ENCODE peak calls at places on chromosomes 2 and 18, in eight cellular contexts. One of them, this sample, is unnamed.

GRCh38 chr18:32431753-32432152 is 38.9 kb downstream of the GAREM1 start:
- DNase-seq in body of pancreas: no peak
- DNase-seq in heart left ventricle: no peak
- DNase-seq in tibial nerve: no peak
- DNase-seq in lower leg skin: no peak
- DNase-seq in uterus: no peak
- DNase-seq in A549: no peak
- DNase-seq in K562: no peak
- DNase-seq in this sample: no peak

GRCh38 chr2:221034973-221035372 is 537.1 kb downstream of the EPHA4 start:
- DNase-seq in body of pancreas: no peak
- DNase-seq in heart left ventricle: no peak
- DNase-seq in tibial nerve: no peak
- DNase-seq in lower leg skin: no peak
- DNase-seq in uterus: no peak
- DNase-seq in A549: no peak
- DNase-seq in K562: no peak
- DNase-seq in this sample: no peak

GRCh38 chr2:196729418-196729817 is 70.1 kb downstream of the GTF3C3 start:
- DNase-seq in body of pancreas: peak
- DNase-seq in heart left ventricle: no peak
- DNase-seq in tibial nerve: no peak
- DNase-seq in lower leg skin: no peak
- DNase-seq in uterus: no peak
- DNase-seq in A549: no peak
- DNase-seq in K562: no peak
- DNase-seq in this sample: no peak

GRCh38 chr2:96977631-96978195 is 8.7 kb downstream of the FAM178B start:
- DNase-seq in body of pancreas: no peak
- DNase-seq in heart left ventricle: no peak
- DNase-seq in tibial nerve: no peak
- DNase-seq in lower leg skin: no peak
- DNase-seq in uterus: no peak
- DNase-seq in A549: peak
- DNase-seq in K562: no peak
- DNase-seq in this sample: peak

GRCh38 chr2:29597048-29597447 is 324.3 kb downstream of the ALK start:
- DNase-seq in body of pancreas: no peak
- DNase-seq in heart left ventricle: no peak
- DNase-seq in tibial nerve: no peak
- DNase-seq in lower leg skin: no peak
- DNase-seq in uterus: peak
- DNase-seq in A549: no peak
- DNase-seq in K562: no peak
- DNase-seq in this sample: no peak

GRCh38 chr2:188369365-188369764 is 77.7 kb downstream of the GULP1 start:
- DNase-seq in body of pancreas: peak
- DNase-seq in heart left ventricle: peak
- DNase-seq in tibial nerve: no peak
- DNase-seq in lower leg skin: no peak
- DNase-seq in uterus: no peak
- DNase-seq in A549: peak
- DNase-seq in K562: peak
- DNase-seq in this sample: peak

GRCh38 chr2:105396254-105397024 is 2.4 kb downstream of the FHL2 start:
- DNase-seq in body of pancreas: no peak
- DNase-seq in heart left ventricle: peak
- DNase-seq in tibial nerve: peak
- DNase-seq in lower leg skin: peak
- DNase-seq in uterus: no peak
- DNase-seq in A549: peak
- DNase-seq in K562: peak
- DNase-seq in this sample: peak

GRCh38 chr18:33901894-33902512 is 322.7 kb downstream of the NOL4 start:
- DNase-seq in body of pancreas: no peak
- DNase-seq in heart left ventricle: no peak
- DNase-seq in tibial nerve: no peak
- DNase-seq in lower leg skin: no peak
- DNase-seq in uterus: no peak
- DNase-seq in A549: no peak
- DNase-seq in K562: no peak
- DNase-seq in this sample: no peak

GRCh38 chr18:70263336-70263735 is 25.5 kb upstream of the SOCS6 start:
- DNase-seq in body of pancreas: no peak
- DNase-seq in heart left ventricle: no peak
- DNase-seq in tibial nerve: no peak
- DNase-seq in lower leg skin: no peak
- DNase-seq in uterus: no peak
- DNase-seq in A549: no peak
- DNase-seq in K562: no peak
- DNase-seq in this sample: no peak

GRCh38 chr2:133293544-133294270 is 274.6 kb downstream of the NCKAP5 start:
- DNase-seq in body of pancreas: no peak
- DNase-seq in heart left ventricle: no peak
- DNase-seq in tibial nerve: no peak
- DNase-seq in lower leg skin: no peak
- DNase-seq in uterus: no peak
- DNase-seq in A549: no peak
- DNase-seq in K562: no peak
- DNase-seq in this sample: no peak

GRCh38 chr2:155223781-155224406 is 525.4 kb downstream of the KCNJ3 start:
- DNase-seq in body of pancreas: no peak
- DNase-seq in heart left ventricle: no peak
- DNase-seq in tibial nerve: no peak
- DNase-seq in lower leg skin: no peak
- DNase-seq in uterus: no peak
- DNase-seq in A549: peak
- DNase-seq in K562: no peak
- DNase-seq in this sample: no peak

GRCh38 chr18:73409242-73409641 is 541.5 kb upstream of the NETO1 start:
- DNase-seq in body of pancreas: no peak
- DNase-seq in heart left ventricle: no peak
- DNase-seq in tibial nerve: no peak
- DNase-seq in lower leg skin: no peak
- DNase-seq in uterus: no peak
- DNase-seq in A549: no peak
- DNase-seq in K562: no peak
- DNase-seq in this sample: no peak

GRCh38 chr2:24825883-24826800 is 32.9 kb downstream of the CENPO start:
- DNase-seq in body of pancreas: no peak
- DNase-seq in heart left ventricle: no peak
- DNase-seq in tibial nerve: no peak
- DNase-seq in lower leg skin: peak
- DNase-seq in uterus: no peak
- DNase-seq in A549: no peak
- DNase-seq in K562: no peak
- DNase-seq in this sample: no peak

GRCh38 chr2:38171208-38171858 is 95.4 kb upstream of the CYP1B1 start:
- DNase-seq in body of pancreas: no peak
- DNase-seq in heart left ventricle: no peak
- DNase-seq in tibial nerve: no peak
- DNase-seq in lower leg skin: no peak
- DNase-seq in uterus: no peak
- DNase-seq in A549: no peak
- DNase-seq in K562: no peak
- DNase-seq in this sample: no peak

GRCh38 chr2:232398293-232399034 is 8.2 kb upstream of the ALPG start:
- DNase-seq in body of pancreas: no peak
- DNase-seq in heart left ventricle: no peak
- DNase-seq in tibial nerve: no peak
- DNase-seq in lower leg skin: no peak
- DNase-seq in uterus: no peak
- DNase-seq in A549: no peak
- DNase-seq in K562: no peak
- DNase-seq in this sample: no peak

GRCh38 chr2:37083873-37084792 is at the start of the genes GPATCH11 and HEATR5B:
- DNase-seq in body of pancreas: peak
- DNase-seq in heart left ventricle: peak
- DNase-seq in tibial nerve: peak
- DNase-seq in lower leg skin: peak
- DNase-seq in uterus: peak
- DNase-seq in A549: peak
- DNase-seq in K562: peak
- DNase-seq in this sample: peak
- TF ChIP-seq POLR2A in body of pancreas: peak
- TF ChIP-seq POLR2A in heart left ventricle: no peak
- TF ChIP-seq POLR2A in tibial nerve: no peak
- TF ChIP-seq POLR2A in lower leg skin: no peak
- TF ChIP-seq POLR2A in uterus: peak
- TF ChIP-seq POLR2A in A549: peak
- TF ChIP-seq POLR2A in K562: peak
- TF ChIP-seq POLR2A in this sample: peak

DNA sequence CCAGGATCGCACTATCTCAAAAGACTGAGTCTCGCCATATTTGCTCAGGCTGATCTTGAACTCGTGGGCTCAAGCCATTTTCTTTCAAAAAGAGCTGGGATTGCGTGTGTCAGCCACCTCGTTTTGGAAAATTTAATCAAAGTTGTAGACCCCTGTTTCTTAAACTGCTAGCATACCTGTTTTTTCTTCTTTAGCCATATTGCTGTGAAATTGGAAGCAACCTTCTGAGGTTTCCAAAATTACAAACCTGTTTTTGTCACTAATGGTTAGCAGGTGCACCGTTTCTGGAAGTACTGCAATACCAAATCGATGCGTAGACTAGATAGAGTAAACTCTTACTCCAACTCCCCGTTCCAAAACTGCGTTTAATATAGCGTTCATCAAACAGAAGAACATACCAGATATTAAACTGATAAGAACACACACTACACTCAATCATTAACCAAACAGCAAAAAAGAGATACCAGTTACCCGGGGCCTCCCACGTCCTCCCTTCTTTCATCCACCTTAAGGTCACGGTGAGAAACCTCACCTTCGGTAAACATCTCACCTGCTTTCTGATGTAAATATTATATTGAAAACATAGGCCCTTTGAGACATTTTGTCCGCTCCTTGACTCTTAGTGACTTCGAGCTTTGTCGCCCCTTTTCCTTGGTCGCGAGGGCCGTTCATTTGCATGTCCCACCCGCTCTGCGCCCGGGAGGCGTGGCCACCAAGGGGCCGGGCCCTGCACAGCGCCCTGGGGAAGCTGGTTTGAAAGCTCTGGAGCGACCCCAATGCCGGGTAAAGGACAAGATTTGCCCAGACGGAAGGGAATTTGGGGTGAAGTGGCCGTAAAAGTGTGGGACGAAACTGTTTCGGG is at the start of gene RNU2-63P:
- DNase-seq in body of pancreas: peak
- DNase-seq in heart left ventricle: peak
- DNase-seq in tibial nerve: peak
- DNase-seq in lower leg skin: peak
- DNase-seq in uterus: peak
- DNase-seq in A549: peak
- DNase-seq in K562: peak
- DNase-seq in this sample: peak
- TF ChIP-seq POLR2A in body of pancreas: peak
- TF ChIP-seq POLR2A in heart left ventricle: no peak
- TF ChIP-seq POLR2A in tibial nerve: no peak
- TF ChIP-seq POLR2A in lower leg skin: no peak
- TF ChIP-seq POLR2A in uterus: no peak
- TF ChIP-seq POLR2A in A549: peak
- TF ChIP-seq POLR2A in K562: peak
- TF ChIP-seq POLR2A in this sample: peak

DNA sequence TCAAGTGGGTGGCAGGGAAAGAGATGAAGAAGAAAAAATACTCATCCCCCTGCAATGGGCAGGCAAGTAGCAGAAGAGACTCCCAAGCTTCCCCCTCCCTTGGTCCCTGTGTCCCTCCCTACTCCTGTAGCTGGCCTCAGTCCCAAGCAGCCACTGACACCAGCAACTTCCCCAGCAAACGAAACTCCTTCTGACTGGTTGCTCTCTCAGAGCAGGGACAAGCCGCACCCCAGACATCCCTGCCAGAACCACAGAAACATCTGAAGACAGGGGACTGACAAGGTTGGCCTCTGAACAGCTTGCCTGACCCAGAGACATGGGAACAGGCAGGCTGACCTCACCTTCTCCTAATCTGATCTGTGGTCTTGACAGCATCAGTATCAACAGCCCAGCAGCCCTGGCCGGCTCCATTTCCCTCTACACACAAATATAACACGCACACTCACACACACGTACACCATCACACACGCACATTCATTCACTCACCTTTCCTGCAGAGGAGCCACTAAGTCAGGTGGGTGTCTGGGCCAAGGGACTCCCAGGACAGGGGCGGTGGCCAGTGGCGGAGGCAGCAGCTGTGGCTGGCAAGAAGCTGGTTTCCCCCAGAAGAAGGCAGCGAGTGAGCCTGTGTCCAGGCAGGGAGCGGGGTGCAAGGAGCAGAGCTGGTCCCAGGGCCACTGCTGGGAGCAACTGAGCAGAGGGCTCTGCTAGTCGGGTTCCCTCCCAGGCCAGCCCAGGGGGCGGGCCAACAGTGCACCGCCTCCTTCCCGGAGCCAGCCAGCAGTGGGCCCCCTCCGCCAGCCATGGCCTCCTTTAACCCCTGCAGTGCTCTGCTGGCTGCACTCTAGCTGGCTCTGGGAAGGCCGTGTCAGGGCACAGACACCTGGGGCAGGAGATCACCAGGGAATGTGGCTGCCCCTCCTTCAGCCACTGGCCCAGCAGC is 59.1 kb downstream of the TNS1 start:
- DNase-seq in body of pancreas: peak
- DNase-seq in heart left ventricle: peak
- DNase-seq in tibial nerve: peak
- DNase-seq in lower leg skin: peak
- DNase-seq in uterus: peak
- DNase-seq in A549: peak
- DNase-seq in K562: peak
- DNase-seq in this sample: peak
- TF ChIP-seq POLR2A in body of pancreas: peak
- TF ChIP-seq POLR2A in heart left ventricle: peak
- TF ChIP-seq POLR2A in tibial nerve: peak
- TF ChIP-seq POLR2A in lower leg skin: no peak
- TF ChIP-seq POLR2A in uterus: peak
- TF ChIP-seq POLR2A in A549: peak
- TF ChIP-seq POLR2A in K562: no peak
- TF ChIP-seq POLR2A in this sample: peak

GRCh38 chr2:71133603-71134002 is 3.2 kb downstream of the MPHOSPH10 start:
- DNase-seq in body of pancreas: no peak
- DNase-seq in heart left ventricle: no peak
- DNase-seq in tibial nerve: no peak
- DNase-seq in lower leg skin: no peak
- DNase-seq in uterus: no peak
- DNase-seq in A549: no peak
- DNase-seq in K562: no peak
- DNase-seq in this sample: no peak

GRCh38 chr2:71126957-71127356 is 3.1 kb downstream of the MCEE start:
- DNase-seq in body of pancreas: no peak
- DNase-seq in heart left ventricle: no peak
- DNase-seq in tibial nerve: no peak
- DNase-seq in lower leg skin: no peak
- DNase-seq in uterus: no peak
- DNase-seq in A549: no peak
- DNase-seq in K562: no peak
- DNase-seq in this sample: no peak

GRCh38 chr2:71129114-71129890 is 727 bp downstream of the MCEE start:
- DNase-seq in body of pancreas: no peak
- DNase-seq in heart left ventricle: no peak
- DNase-seq in tibial nerve: no peak
- DNase-seq in lower leg skin: no peak
- DNase-seq in uterus: no peak
- DNase-seq in A549: no peak
- DNase-seq in K562: no peak
- DNase-seq in this sample: no peak

GRCh38 chr2:71129891-71130324 is at the start of gene MCEE:
- DNase-seq in body of pancreas: peak
- DNase-seq in heart left ventricle: peak
- DNase-seq in tibial nerve: peak
- DNase-seq in lower leg skin: peak
- DNase-seq in uterus: peak
- DNase-seq in A549: peak
- DNase-seq in K562: peak
- DNase-seq in this sample: peak

GRCh38 chr2:71130325-71131260 is at the start of gene MPHOSPH10:
- DNase-seq in body of pancreas: peak
- DNase-seq in heart left ventricle: peak
- DNase-seq in tibial nerve: peak
- DNase-seq in lower leg skin: peak
- DNase-seq in uterus: peak
- DNase-seq in A549: peak
- DNase-seq in K562: peak
- DNase-seq in this sample: peak
- TF ChIP-seq POLR2A in body of pancreas: no peak
- TF ChIP-seq POLR2A in heart left ventricle: no peak
- TF ChIP-seq POLR2A in tibial nerve: peak
- TF ChIP-seq POLR2A in lower leg skin: no peak
- TF ChIP-seq POLR2A in uterus: peak
- TF ChIP-seq POLR2A in A549: peak
- TF ChIP-seq POLR2A in K562: peak
- TF ChIP-seq POLR2A in this sample: peak

This sample was measured in H54.